ENCODE peak calls at places on chromosomes 13 and 19, in six cellular contexts. V, B, G, L, A and I are unnamed samples.

GRCh38 chr19:53977991-53978731 is 13.3 kb upstream of the CACNG6 start:
- DNase-seq in V (peak; percentile 89), B (no peak), G (peak; percentile 54), L (no peak), A (peak; percentile 81), I (no peak)

GRCh38 chr13:42696191-42696590 is 85.2 kb upstream of the FAM216B start:
- DNase-seq in V (peak; percentile 84), B (no peak), G (no peak), L (no peak), A (no peak), I (no peak)

GRCh38 chr13:75889427-75889826 is 253.3 kb downstream of the LMO7 start:
- DNase-seq in V (no peak), B (no peak), G (no peak), L (no peak), A (no peak), I (no peak)

GRCh38 chr19:35430382-35431146 is 17.5 kb upstream of the FFAR2 start:
- DNase-seq in V (no peak), B (no peak), G (no peak), L (no peak), A (no peak), I (no peak)

GRCh38 chr19:8221161-8221560 is 12.0 kb downstream of the CERS4 start:
- DNase-seq in V (no peak), B (no peak), G (no peak), L (no peak), A (no peak), I (no peak)

GRCh38 chr19:17686592-17687042 is 1.5 kb downstream of the UNC13A start:
- DNase-seq in V (no peak), B (peak; percentile 67), G (no peak), L (no peak), A (no peak), I (no peak)

GRCh38 chr13:53507741-53508140 is 479.1 kb downstream of the OLFM4 start:
- DNase-seq in V (no peak), B (no peak), G (no peak), L (no peak), A (no peak), I (no peak)

GRCh38 chr19:43439183-43440063 is 24.7 kb downstream of the TEX101 start:
- DNase-seq in V (no peak), B (no peak), G (no peak), L (peak; percentile 12), A (no peak), I (peak; percentile 51)

GRCh38 chr13:40595693-40596092 is 70.7 kb downstream of the FOXO1 start:
- DNase-seq in V (no peak), B (no peak), G (no peak), L (no peak), A (no peak), I (no peak)

GRCh38 chr13:32229443-32229842 is 85.7 kb downstream of the ZAR1L start:
- DNase-seq in V (no peak), B (peak; percentile 68), G (no peak), L (no peak), A (no peak), I (no peak)

GRCh38 chr13:28012383-28012782 is 23.9 kb upstream of the URAD start:
- DNase-seq in V (no peak), B (no peak), G (no peak), L (no peak), A (no peak), I (no peak)

GRCh38 chr19:24053601-24054000 is 33.4 kb upstream of the ZNF254 start:
- DNase-seq in V (no peak), B (no peak), G (no peak), L (no peak), A (no peak), I (no peak)

GRCh38 chr19:29702161-29702957 is 12.7 kb downstream of the C19orf12 start:
- DNase-seq in V (no peak), B (no peak), G (no peak), L (no peak), A (no peak), I (no peak)

GRCh38 chr19:34336781-34337271 is 28.2 kb upstream of the GPI start:
- DNase-seq in V (no peak), B (peak; percentile 12), G (no peak), L (peak; percentile 11), A (no peak), I (peak; percentile 32)

GRCh38 chr13:103130681-103131210 is 64.5 kb upstream of the SLC10A2 start:
- DNase-seq in V (no peak), B (no peak), G (no peak), L (no peak), A (no peak), I (no peak)

GRCh38 chr19:39165857-39166256 is 30.9 kb upstream of the NCCRP1 start:
- DNase-seq in V (no peak), B (no peak), G (no peak), L (no peak), A (no peak), I (no peak)

GRCh38 chr13:102191951-102192461 is 209.8 kb downstream of the FGF14 start:
- DNase-seq in V (peak; percentile 64), B (no peak), G (no peak), L (no peak), A (no peak), I (no peak)

GRCh38 chr19:728011-728410 is 19.3 kb downstream of the PALM start:
- DNase-seq in V (no peak), B (no peak), G (no peak), L (no peak), A (peak; percentile 92), I (no peak)

GRCh38 chr19:788821-789472 is 8.3 kb upstream of the PTBP1 start:
- DNase-seq in V (no peak), B (no peak), G (no peak), L (no peak), A (no peak), I (no peak)

GRCh38 chr13:24306632-24307031 is 2.7 kb upstream of the C1QTNF9 start:
- DNase-seq in V (no peak), B (no peak), G (no peak), L (no peak), A (no peak), I (no peak)

GRCh38 chr19:50720921-50721291 is 1.3 kb upstream of the SHANK1 start:
- DNase-seq in V (no peak), B (no peak), G (no peak), L (no peak), A (no peak), I (no peak)

GRCh38 chr19:18203408-18203862 is 407 bp downstream of the RAB3A start:
- DNase-seq in V (no peak), B (peak; percentile 49), G (no peak), L (peak; percentile 39), A (no peak), I (no peak)

GRCh38 chr19:33370783-33371182 is 2.7 kb upstream of the CEBPG start:
- DNase-seq in V (no peak), B (no peak), G (no peak), L (no peak), A (no peak), I (no peak)

GRCh38 chr13:46698015-46698414 is 98.9 kb downstream of the ESD start:
- DNase-seq in V (no peak), B (no peak), G (no peak), L (no peak), A (no peak), I (no peak)

GRCh38 chr19:35142531-35143230 is 374 bp upstream of the FXYD7 start:
- DNase-seq in V (no peak), B (no peak), G (peak; percentile 49), L (peak; percentile 61), A (peak; percentile 79), I (peak; percentile 70)

GRCh38 chr13:46315491-46316075 is 71.5 kb downstream of the RUBCNL start:
- DNase-seq in V (no peak), B (no peak), G (no peak), L (no peak), A (no peak), I (no peak)

GRCh38 chr19:56142087-56142787 is 1.1 kb downstream of the ZNF444 start:
- DNase-seq in V (no peak), B (peak; percentile 24), G (peak; percentile 41), L (no peak), A (no peak), I (no peak)

GRCh38 chr13:78147905-78148304 is 229.3 kb upstream of the EDNRB start:
- DNase-seq in V (peak; percentile 62), B (no peak), G (no peak), L (no peak), A (no peak), I (no peak)

GRCh38 chr19:48836089-48837017 is at the start of gene HSD17B14:
- DNase-seq in V (no peak), B (no peak), G (peak; percentile 33), L (no peak), A (no peak), I (no peak)

GRCh38 chr19:52227980-52228379 is 38.1 kb downstream of the PPP2R1A start:
- DNase-seq in V (no peak), B (no peak), G (no peak), L (no peak), A (no peak), I (no peak)

GRCh38 chr13:96223231-96223630 is 133.3 kb downstream of the HS6ST3 start:
- DNase-seq in V (no peak), B (no peak), G (no peak), L (no peak), A (no peak), I (no peak)

GRCh38 chr19:33796164-33797100 is at the start of gene KCTD15:
- DNase-seq in V (no peak), B (peak; percentile 35), G (peak; percentile 43), L (no peak), A (peak; percentile 72), I (no peak)